ENCODE peak calls at places on chromosomes 3 and 15, in six cellular contexts. One of them, this sample, is unnamed.

GRCh38 chr3:19668163-19668562 is 265.9 kb downstream of the EFHB start:
- DNase-seq in stimulated activated CD4-positive, alpha-beta T cell treated with anti-CD3 and anti-CD28 coated beads, Interleukin-1b, Interleukin-23, amount 100 ng/mL, for 24 hours: no peak
- DNase-seq in NCI-H1694 treated with DMSO at 0.1 percent for 48 hours: no peak
- DNase-seq in sigmoid colon: no peak
- DNase-seq in activated naive CD8-positive, alpha-beta T cell treated with anti-CD3 and anti-CD28 coated beads for 36 hours: no peak
- DNase-seq in endothelial cell: no peak
- DNase-seq in this sample: no peak

GRCh38 chr3:45034612-45035252 is 8.6 kb downstream of the CLEC3B start:
- DNase-seq in stimulated activated CD4-positive, alpha-beta T cell treated with anti-CD3 and anti-CD28 coated beads, Interleukin-1b, Interleukin-23, amount 100 ng/mL, for 24 hours: no peak
- DNase-seq in NCI-H1694 treated with DMSO at 0.1 percent for 48 hours: no peak
- DNase-seq in sigmoid colon: peak
- DNase-seq in activated naive CD8-positive, alpha-beta T cell treated with anti-CD3 and anti-CD28 coated beads for 36 hours: peak
- DNase-seq in endothelial cell: no peak
- DNase-seq in this sample: no peak

GRCh38 chr15:33115191-33115861 is 79.2 kb downstream of the FMN1 start:
- DNase-seq in stimulated activated CD4-positive, alpha-beta T cell treated with anti-CD3 and anti-CD28 coated beads, Interleukin-1b, Interleukin-23, amount 100 ng/mL, for 24 hours: no peak
- DNase-seq in NCI-H1694 treated with DMSO at 0.1 percent for 48 hours: no peak
- DNase-seq in sigmoid colon: no peak
- DNase-seq in activated naive CD8-positive, alpha-beta T cell treated with anti-CD3 and anti-CD28 coated beads for 36 hours: no peak
- DNase-seq in endothelial cell: no peak
- DNase-seq in this sample: no peak

GRCh38 chr3:185943363-185944106 is 5.7 kb upstream of the TRA2B start:
- DNase-seq in stimulated activated CD4-positive, alpha-beta T cell treated with anti-CD3 and anti-CD28 coated beads, Interleukin-1b, Interleukin-23, amount 100 ng/mL, for 24 hours: peak
- DNase-seq in NCI-H1694 treated with DMSO at 0.1 percent for 48 hours: peak
- DNase-seq in sigmoid colon: peak
- DNase-seq in activated naive CD8-positive, alpha-beta T cell treated with anti-CD3 and anti-CD28 coated beads for 36 hours: peak
- DNase-seq in endothelial cell: peak
- DNase-seq in this sample: peak

GRCh38 chr3:189953551-189953950 is 167.1 kb downstream of the P3H2 start:
- DNase-seq in stimulated activated CD4-positive, alpha-beta T cell treated with anti-CD3 and anti-CD28 coated beads, Interleukin-1b, Interleukin-23, amount 100 ng/mL, for 24 hours: no peak
- DNase-seq in NCI-H1694 treated with DMSO at 0.1 percent for 48 hours: no peak
- DNase-seq in sigmoid colon: no peak
- DNase-seq in activated naive CD8-positive, alpha-beta T cell treated with anti-CD3 and anti-CD28 coated beads for 36 hours: no peak
- DNase-seq in endothelial cell: no peak
- DNase-seq in this sample: no peak

GRCh38 chr15:91032919-91033803 is 10.8 kb upstream of the VPS33B start:
- DNase-seq in stimulated activated CD4-positive, alpha-beta T cell treated with anti-CD3 and anti-CD28 coated beads, Interleukin-1b, Interleukin-23, amount 100 ng/mL, for 24 hours: no peak
- DNase-seq in NCI-H1694 treated with DMSO at 0.1 percent for 48 hours: no peak
- DNase-seq in sigmoid colon: no peak
- DNase-seq in activated naive CD8-positive, alpha-beta T cell treated with anti-CD3 and anti-CD28 coated beads for 36 hours: peak
- DNase-seq in endothelial cell: peak
- DNase-seq in this sample: peak

GRCh38 chr15:100330221-100330620 is 11.6 kb downstream of the ADAMTS17 start:
- DNase-seq in stimulated activated CD4-positive, alpha-beta T cell treated with anti-CD3 and anti-CD28 coated beads, Interleukin-1b, Interleukin-23, amount 100 ng/mL, for 24 hours: no peak
- DNase-seq in NCI-H1694 treated with DMSO at 0.1 percent for 48 hours: no peak
- DNase-seq in sigmoid colon: no peak
- DNase-seq in activated naive CD8-positive, alpha-beta T cell treated with anti-CD3 and anti-CD28 coated beads for 36 hours: peak
- DNase-seq in endothelial cell: no peak
- DNase-seq in this sample: no peak

GRCh38 chr3:9396301-9396631 is 1.1 kb upstream of the SETD5 start:
- DNase-seq in stimulated activated CD4-positive, alpha-beta T cell treated with anti-CD3 and anti-CD28 coated beads, Interleukin-1b, Interleukin-23, amount 100 ng/mL, for 24 hours: peak
- DNase-seq in NCI-H1694 treated with DMSO at 0.1 percent for 48 hours: peak
- DNase-seq in sigmoid colon: peak
- DNase-seq in activated naive CD8-positive, alpha-beta T cell treated with anti-CD3 and anti-CD28 coated beads for 36 hours: no peak
- DNase-seq in endothelial cell: no peak
- DNase-seq in this sample: peak

GRCh38 chr3:78506581-78507195 is 1261.1 kb downstream of the ROBO1 start:
- DNase-seq in stimulated activated CD4-positive, alpha-beta T cell treated with anti-CD3 and anti-CD28 coated beads, Interleukin-1b, Interleukin-23, amount 100 ng/mL, for 24 hours: no peak
- DNase-seq in NCI-H1694 treated with DMSO at 0.1 percent for 48 hours: no peak
- DNase-seq in sigmoid colon: no peak
- DNase-seq in activated naive CD8-positive, alpha-beta T cell treated with anti-CD3 and anti-CD28 coated beads for 36 hours: no peak
- DNase-seq in endothelial cell: no peak
- DNase-seq in this sample: no peak

GRCh38 chr3:36895488-36896409 is 49.1 kb downstream of the TRANK1 start:
- DNase-seq in stimulated activated CD4-positive, alpha-beta T cell treated with anti-CD3 and anti-CD28 coated beads, Interleukin-1b, Interleukin-23, amount 100 ng/mL, for 24 hours: no peak
- DNase-seq in NCI-H1694 treated with DMSO at 0.1 percent for 48 hours: no peak
- DNase-seq in sigmoid colon: no peak
- DNase-seq in activated naive CD8-positive, alpha-beta T cell treated with anti-CD3 and anti-CD28 coated beads for 36 hours: no peak
- DNase-seq in endothelial cell: no peak
- DNase-seq in this sample: no peak

GRCh38 chr15:94582368-94582767 is 351.0 kb downstream of the MCTP2 start:
- DNase-seq in stimulated activated CD4-positive, alpha-beta T cell treated with anti-CD3 and anti-CD28 coated beads, Interleukin-1b, Interleukin-23, amount 100 ng/mL, for 24 hours: no peak
- DNase-seq in NCI-H1694 treated with DMSO at 0.1 percent for 48 hours: no peak
- DNase-seq in sigmoid colon: peak
- DNase-seq in activated naive CD8-positive, alpha-beta T cell treated with anti-CD3 and anti-CD28 coated beads for 36 hours: no peak
- DNase-seq in endothelial cell: peak
- DNase-seq in this sample: no peak

GRCh38 chr3:194296448-194296831 is 54.7 kb downstream of the CPN2 start:
- DNase-seq in stimulated activated CD4-positive, alpha-beta T cell treated with anti-CD3 and anti-CD28 coated beads, Interleukin-1b, Interleukin-23, amount 100 ng/mL, for 24 hours: no peak
- DNase-seq in NCI-H1694 treated with DMSO at 0.1 percent for 48 hours: no peak
- DNase-seq in sigmoid colon: peak
- DNase-seq in activated naive CD8-positive, alpha-beta T cell treated with anti-CD3 and anti-CD28 coated beads for 36 hours: no peak
- DNase-seq in endothelial cell: no peak
- DNase-seq in this sample: no peak

GRCh38 chr3:59540696-59541095 is 490.9 kb upstream of the CFAP20DC start:
- DNase-seq in stimulated activated CD4-positive, alpha-beta T cell treated with anti-CD3 and anti-CD28 coated beads, Interleukin-1b, Interleukin-23, amount 100 ng/mL, for 24 hours: no peak
- DNase-seq in NCI-H1694 treated with DMSO at 0.1 percent for 48 hours: no peak
- DNase-seq in sigmoid colon: no peak
- DNase-seq in activated naive CD8-positive, alpha-beta T cell treated with anti-CD3 and anti-CD28 coated beads for 36 hours: no peak
- DNase-seq in endothelial cell: no peak
- DNase-seq in this sample: no peak

GRCh38 chr15:39919740-39920509 is at the start of gene GPR176:
- DNase-seq in stimulated activated CD4-positive, alpha-beta T cell treated with anti-CD3 and anti-CD28 coated beads, Interleukin-1b, Interleukin-23, amount 100 ng/mL, for 24 hours: no peak
- DNase-seq in NCI-H1694 treated with DMSO at 0.1 percent for 48 hours: no peak
- DNase-seq in sigmoid colon: peak
- DNase-seq in activated naive CD8-positive, alpha-beta T cell treated with anti-CD3 and anti-CD28 coated beads for 36 hours: peak
- DNase-seq in endothelial cell: peak
- DNase-seq in this sample: no peak

GRCh38 chr3:116579843-116580242 is 129.7 kb upstream of the TUSC7 start:
- DNase-seq in stimulated activated CD4-positive, alpha-beta T cell treated with anti-CD3 and anti-CD28 coated beads, Interleukin-1b, Interleukin-23, amount 100 ng/mL, for 24 hours: no peak
- DNase-seq in NCI-H1694 treated with DMSO at 0.1 percent for 48 hours: no peak
- DNase-seq in sigmoid colon: no peak
- DNase-seq in activated naive CD8-positive, alpha-beta T cell treated with anti-CD3 and anti-CD28 coated beads for 36 hours: no peak
- DNase-seq in endothelial cell: peak
- DNase-seq in this sample: no peak

GRCh38 chr3:127440384-127440783 is 150.1 kb downstream of the TPRA1 start:
- DNase-seq in stimulated activated CD4-positive, alpha-beta T cell treated with anti-CD3 and anti-CD28 coated beads, Interleukin-1b, Interleukin-23, amount 100 ng/mL, for 24 hours: no peak
- DNase-seq in NCI-H1694 treated with DMSO at 0.1 percent for 48 hours: no peak
- DNase-seq in sigmoid colon: peak
- DNase-seq in activated naive CD8-positive, alpha-beta T cell treated with anti-CD3 and anti-CD28 coated beads for 36 hours: no peak
- DNase-seq in endothelial cell: no peak
- DNase-seq in this sample: peak

GRCh38 chr3:71930056-71930991 is 145.4 kb upstream of the PROK2 start:
- DNase-seq in stimulated activated CD4-positive, alpha-beta T cell treated with anti-CD3 and anti-CD28 coated beads, Interleukin-1b, Interleukin-23, amount 100 ng/mL, for 24 hours: no peak
- DNase-seq in NCI-H1694 treated with DMSO at 0.1 percent for 48 hours: no peak
- DNase-seq in sigmoid colon: no peak
- DNase-seq in activated naive CD8-positive, alpha-beta T cell treated with anti-CD3 and anti-CD28 coated beads for 36 hours: no peak
- DNase-seq in endothelial cell: peak
- DNase-seq in this sample: no peak

GRCh38 chr3:131031660-131032059 is 5.0 kb downstream of the NEK11 start:
- DNase-seq in stimulated activated CD4-positive, alpha-beta T cell treated with anti-CD3 and anti-CD28 coated beads, Interleukin-1b, Interleukin-23, amount 100 ng/mL, for 24 hours: no peak
- DNase-seq in NCI-H1694 treated with DMSO at 0.1 percent for 48 hours: no peak
- DNase-seq in sigmoid colon: no peak
- DNase-seq in activated naive CD8-positive, alpha-beta T cell treated with anti-CD3 and anti-CD28 coated beads for 36 hours: no peak
- DNase-seq in endothelial cell: no peak
- DNase-seq in this sample: no peak

GRCh38 chr3:40920041-40920440 is 279.3 kb upstream of the CTNNB1 start:
- DNase-seq in stimulated activated CD4-positive, alpha-beta T cell treated with anti-CD3 and anti-CD28 coated beads, Interleukin-1b, Interleukin-23, amount 100 ng/mL, for 24 hours: no peak
- DNase-seq in NCI-H1694 treated with DMSO at 0.1 percent for 48 hours: no peak
- DNase-seq in sigmoid colon: no peak
- DNase-seq in activated naive CD8-positive, alpha-beta T cell treated with anti-CD3 and anti-CD28 coated beads for 36 hours: no peak
- DNase-seq in endothelial cell: no peak
- DNase-seq in this sample: no peak

GRCh38 chr15:62821384-62822131 is 221.0 kb upstream of the TPM1 start:
- DNase-seq in stimulated activated CD4-positive, alpha-beta T cell treated with anti-CD3 and anti-CD28 coated beads, Interleukin-1b, Interleukin-23, amount 100 ng/mL, for 24 hours: no peak
- DNase-seq in NCI-H1694 treated with DMSO at 0.1 percent for 48 hours: no peak
- DNase-seq in sigmoid colon: no peak
- DNase-seq in activated naive CD8-positive, alpha-beta T cell treated with anti-CD3 and anti-CD28 coated beads for 36 hours: no peak
- DNase-seq in endothelial cell: no peak
- DNase-seq in this sample: no peak